ENCODE peak calls at places on chromosomes 1 and 21, in four cellular contexts. Z is heart right ventricle, U is SK-N-SH, W is PC-3. T is an unnamed sample.

GRCh38 chr1:116824631-116825399 is 70.6 kb downstream of the CD2 start:
- DNase-seq in W (no peak), U (peak), Z (no peak), T (no peak)

GRCh38 chr1:85607126-85607912 is 26.8 kb downstream of the CCN1 start:
- DNase-seq in W (peak), U (no peak), Z (no peak), T (peak)

GRCh38 chr1:228144213-228145049 is 4.4 kb downstream of the GUK1 start:
- DNase-seq in W (no peak), U (peak), Z (no peak), T (no peak)

GRCh38 chr1:147641695-147642592 is 28.4 kb downstream of the ACP6 start:
- DNase-seq in W (peak), Z (no peak), U (peak), T (peak)

GRCh38 chr21:44972301-44972814 is 32.5 kb downstream of the SLX9 start:
- DNase-seq in U (no peak), W (peak), Z (no peak), T (no peak)

GRCh38 chr1:59055908-59056719 is 240.8 kb upstream of the FGGY start:
- DNase-seq in Z (no peak), U (peak), W (no peak), T (no peak)

GRCh38 chr1:152440635-152441471 is 26.8 kb upstream of the CRNN start:
- DNase-seq in W (peak), U (peak), Z (peak), T (peak)

GRCh38 chr1:221663321-221663720 is 78.6 kb downstream of the DUSP10 start:
- DNase-seq in U (no peak), Z (no peak), W (no peak), T (no peak)

GRCh38 chr1:3681231-3681897 is 29.0 kb downstream of the TP73 start:
- DNase-seq in Z (no peak), W (no peak), U (no peak), T (no peak)

GRCh38 chr21:38936237-38936636 is 130.5 kb downstream of the ETS2 start:
- DNase-seq in U (no peak), Z (no peak), W (no peak), T (no peak)

GRCh38 chr1:112956503-112957132 is 622 bp upstream of the SLC16A1 start:
- DNase-seq in W (no peak), U (no peak), Z (no peak), T (peak)

GRCh38 chr1:93690921-93691789 is 9.5 kb upstream of the BCAR3 start:
- DNase-seq in Z (no peak), W (no peak), U (no peak), T (no peak)

GRCh38 chr21:42297372-42297771 is 17.8 kb downstream of the TFF3 start:
- DNase-seq in U (no peak), Z (no peak), W (no peak), T (no peak)

GRCh38 chr1:247576514-247576913 is 11.6 kb upstream of the OR2G2 start:
- DNase-seq in Z (no peak), W (peak), U (peak), T (peak)
- TF ChIP-seq CTCF in Z (no peak), W (peak), U (peak), T (peak)

GRCh38 chr1:145956776-145957442 is 908 bp downstream of the LIX1L start:
- DNase-seq in W (no peak), U (no peak), Z (no peak), T (no peak)
- H3K4me3 ChIP-seq in W (peak), U (peak), Z (peak), T (peak)

GRCh38 chr1:178345821-178346220 is 150.9 kb downstream of the CLEC20A start:
- DNase-seq in U (no peak), W (no peak), Z (no peak), T (no peak)

GRCh38 chr1:178339834-178340233 is 156.9 kb downstream of the CLEC20A start:
- DNase-seq in W (no peak), Z (no peak), U (no peak), T (no peak)

GRCh38 chr1:178345238-178345637 is 151.5 kb downstream of the CLEC20A start:
- DNase-seq in U (no peak), Z (no peak), W (no peak), T (peak)

GRCh38 chr1:178341218-178341956 is 155.4 kb downstream of the CLEC20A start:
- DNase-seq in U (peak), W (peak), Z (peak), T (peak)

GRCh38 chr1:178344513-178345077 is 152.2 kb downstream of the CLEC20A start:
- DNase-seq in W (peak), U (peak), Z (no peak), T (peak)
- TF ChIP-seq CTCF in W (peak), U (peak), Z (peak), T (peak)

GRCh38 chr1:244075247-244075722 is 24.2 kb downstream of the ZBTB18 start:
- DNase-seq in W (peak), Z (no peak), U (no peak), T (no peak)
- H3K4me3 ChIP-seq in W (no peak), Z (peak), U (no peak), T (no peak)

DNA sequence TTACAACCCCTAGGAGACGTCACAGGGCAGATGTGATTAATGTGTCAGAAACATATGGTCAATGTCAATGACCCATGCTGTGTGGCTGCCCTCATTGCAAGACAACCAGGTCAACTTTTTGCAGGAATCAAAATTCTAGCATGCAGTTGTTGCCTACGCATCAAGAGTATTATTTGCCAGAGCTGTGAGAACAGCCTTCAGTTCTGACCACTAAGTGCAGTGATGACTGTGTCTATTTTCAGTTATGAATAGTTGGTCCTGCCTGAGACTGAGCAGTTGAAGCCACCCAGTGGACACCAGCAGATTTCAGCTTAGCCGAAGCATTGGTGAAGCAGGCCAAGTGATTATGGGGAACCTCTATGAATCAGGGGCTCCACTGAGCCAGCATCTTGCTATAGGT is 47.3 kb downstream of the LYPLAL1 start:
- DNase-seq in Z (no peak), W (peak), U (no peak), T (no peak)
- TF ChIP-seq CTCF in Z (peak), W (peak), U (peak), T (no peak)

DNA sequence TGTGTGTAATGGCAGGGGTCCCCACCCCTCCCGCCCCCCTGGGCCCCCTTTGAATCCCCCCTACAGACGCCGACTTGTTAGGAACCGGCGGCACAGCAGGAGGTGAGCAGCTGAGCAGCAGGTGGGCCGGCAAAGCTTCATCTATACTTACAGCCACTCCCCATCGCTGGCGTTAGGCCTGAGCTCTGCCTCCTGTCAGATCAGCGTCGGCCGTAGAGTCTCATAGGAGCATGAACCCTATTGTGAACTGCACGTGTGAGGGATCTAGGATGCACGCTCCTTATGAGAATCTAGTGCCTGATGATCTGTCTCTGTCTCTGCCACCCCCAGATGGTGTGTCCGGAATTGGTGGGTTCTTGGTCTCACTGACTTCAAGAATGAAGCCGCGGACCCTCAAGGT is 14.9 kb upstream of the VPS26C start:
- DNase-seq in W (no peak), Z (no peak), U (no peak), T (peak)
- H3K4me3 ChIP-seq in W (no peak), Z (no peak), U (no peak), T (no peak)

GRCh38 chr1:53468374-53468773 is 9.2 kb downstream of the DMRTB1 start:
- DNase-seq in Z (no peak), W (no peak), U (no peak), T (no peak)

GRCh38 chr1:53471000-53471399 is 11.8 kb downstream of the DMRTB1 start:
- DNase-seq in Z (no peak), W (no peak), U (no peak), T (no peak)

GRCh38 chr1:53469373-53469772 is 10.2 kb downstream of the DMRTB1 start:
- DNase-seq in U (no peak), W (no peak), Z (no peak), T (no peak)

GRCh38 chr1:53470584-53470983 is 11.4 kb downstream of the DMRTB1 start:
- DNase-seq in W (no peak), U (no peak), Z (no peak), T (no peak)

GRCh38 chr1:53470155-53470554 is 11.0 kb downstream of the DMRTB1 start:
- DNase-seq in Z (peak), U (no peak), W (no peak), T (peak)
- TF ChIP-seq CTCF in Z (peak), U (no peak), W (peak), T (peak)

DNA sequence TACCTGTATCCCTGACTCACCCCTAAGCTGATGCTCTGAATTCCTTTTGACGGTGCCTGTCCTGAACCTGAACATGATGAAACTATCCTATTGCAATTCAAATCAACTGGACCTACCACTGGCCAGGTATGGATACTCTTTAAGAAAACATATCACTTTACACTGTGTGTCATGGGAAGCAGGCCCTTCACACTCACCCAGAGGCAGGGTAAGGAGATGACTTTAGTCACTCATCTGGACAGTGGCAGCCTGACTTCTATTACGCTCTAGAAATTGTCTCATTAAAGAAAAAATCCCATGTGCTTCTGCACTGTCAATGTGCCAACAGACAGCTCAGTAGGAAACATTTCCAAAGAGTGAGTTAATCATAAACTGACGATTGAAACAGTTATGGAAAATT is 94.3 kb downstream of the VAV3 start:
- DNase-seq in U (no peak), W (peak), Z (no peak), T (peak)
- H3K4me3 ChIP-seq in U (no peak), W (no peak), Z (no peak), T (no peak)

DNA sequence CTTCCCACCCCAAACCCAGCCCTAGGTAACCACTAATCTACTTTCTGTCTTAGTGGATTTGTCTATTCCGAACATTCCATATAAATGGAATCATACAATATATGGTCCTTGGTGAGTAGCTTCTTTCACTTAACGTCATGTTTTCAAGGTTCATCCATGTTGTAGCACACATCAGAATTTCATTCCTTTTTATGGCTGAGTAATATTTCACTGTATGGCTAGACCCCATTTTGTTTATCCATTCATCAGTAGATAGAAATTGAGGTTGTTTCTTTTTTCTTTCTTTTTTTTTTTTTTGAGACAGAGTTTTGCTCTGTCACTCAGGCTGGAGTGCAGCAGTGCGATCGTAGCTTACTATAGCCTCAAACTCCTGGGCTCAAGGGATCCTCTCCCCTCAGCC is 3.2 kb downstream of the SPATA21 start:
- DNase-seq in U (no peak), W (no peak), Z (no peak), T (no peak)
- TF ChIP-seq CTCF in U (no peak), W (no peak), Z (no peak), T (no peak)

T was measured in epithelial cell of esophagus.